ENCODE peak calls at places on chromosome 6, in five cellular contexts. P, C, E, H and B are unnamed samples.
A peak's percentile ranks its signal among the peaks of the same experiment; 100 is the strongest.

GRCh38 chr6:44742828-44743372 is 355.4 kb downstream of the CDC5L start:
- DNase-seq in P (no peak), C (no peak), E (no peak), H (no peak), B (no peak)

GRCh38 chr6:21354805-21355238 is 238.7 kb upstream of the SOX4 start:
- DNase-seq in P (no peak), C (no peak), E (no peak), H (no peak), B (no peak)

GRCh38 chr6:159074120-159074684 is 29.4 kb upstream of the TAGAP start:
- DNase-seq in P (no peak), C (no peak), E (peak; percentile 34), H (peak; percentile 1), B (peak; percentile 7)

GRCh38 chr6:5809471-5809870 is 197.3 kb downstream of the NRN1 start:
- DNase-seq in P (no peak), C (no peak), E (no peak), H (no peak), B (no peak)

GRCh38 chr6:97925504-97925903 is 642.5 kb upstream of the MMS22L start:
- DNase-seq in P (no peak), C (no peak), E (no peak), H (no peak), B (peak; percentile 1)

GRCh38 chr6:124064317-124065113 is 260.9 kb downstream of the NKAIN2 start:
- DNase-seq in P (no peak), C (no peak), E (no peak), H (no peak), B (no peak)

GRCh38 chr6:15264902-15265761 is 19.3 kb downstream of the JARID2 start:
- DNase-seq in P (no peak), C (no peak), E (no peak), H (no peak), B (no peak)

GRCh38 chr6:39902136-39902535 is 32.1 kb downstream of the MOCS1 start:
- DNase-seq in P (no peak), C (no peak), E (no peak), H (no peak), B (no peak)

GRCh38 chr6:159467473-159468041 is 225.5 kb downstream of the SOD2 start:
- DNase-seq in P (peak; percentile 22), C (no peak), E (no peak), H (no peak), B (no peak)

GRCh38 chr6:120735641-120736040 is 598.6 kb downstream of the TBC1D32 start:
- DNase-seq in P (no peak), C (no peak), E (no peak), H (no peak), B (no peak)

GRCh38 chr6:113626470-113626869 is 230.7 kb upstream of the MARCKS start:
- DNase-seq in P (no peak), C (no peak), E (no peak), H (no peak), B (no peak)

GRCh38 chr6:81003156-81003555 is 749.3 kb downstream of the TENT5A start:
- DNase-seq in P (no peak), C (no peak), E (no peak), H (no peak), B (no peak)

GRCh38 chr6:161631676-161632194 is 357.9 kb upstream of the AGPAT4 start:
- DNase-seq in P (no peak), C (no peak), E (no peak), H (peak; percentile 74), B (no peak)

GRCh38 chr6:10491463-10491862 is 29.7 kb upstream of the GCNT2 start:
- DNase-seq in P (no peak), C (no peak), E (no peak), H (no peak), B (no peak)

GRCh38 chr6:88569959-88570358 is 393.5 kb downstream of the RNGTT start:
- DNase-seq in P (no peak), C (no peak), E (no peak), H (no peak), B (no peak)

GRCh38 chr6:150224820-150225219 is 82.0 kb downstream of the PPP1R14C start:
- DNase-seq in P (no peak), C (no peak), E (no peak), H (no peak), B (no peak)

GRCh38 chr6:21748343-21749063 is 155.0 kb downstream of the SOX4 start:
- DNase-seq in P (no peak), C (no peak), E (no peak), H (no peak), B (no peak)

GRCh38 chr6:161922631-161923119 is 648.8 kb upstream of the AGPAT4 start:
- DNase-seq in P (no peak), C (no peak), E (peak; percentile 25), H (peak; percentile 24), B (peak; percentile 88)

GRCh38 chr6:138555294-138555988 is 56.1 kb upstream of the NHSL1 start:
- DNase-seq in P (no peak), C (no peak), E (no peak), H (no peak), B (no peak)

GRCh38 chr6:136736281-136736960 is 55.9 kb downstream of the MAP3K5 start:
- DNase-seq in P (no peak), C (no peak), E (no peak), H (no peak), B (no peak)

GRCh38 chr6:88575536-88575935 is 387.9 kb downstream of the RNGTT start:
- DNase-seq in P (no peak), C (no peak), E (no peak), H (no peak), B (no peak)

GRCh38 chr6:109239918-109240321 is 142.3 kb downstream of the CD164 start:
- DNase-seq in P (no peak), C (no peak), E (no peak), H (no peak), B (no peak)

GRCh38 chr6:3068329-3069223 is at the start of gene RIPK1:
- DNase-seq in P (peak; percentile 93), C (peak; percentile 93), E (peak; percentile 93), H (peak; percentile 74), B (peak; percentile 78)

GRCh38 chr6:154482858-154483257 is 27.6 kb downstream of the CNKSR3 start:
- DNase-seq in P (no peak), C (no peak), E (no peak), H (no peak), B (no peak)

GRCh38 chr6:11251553-11252358 is 19.3 kb upstream of the NEDD9 start:
- DNase-seq in P (no peak), C (no peak), E (peak; percentile 35), H (no peak), B (no peak)

GRCh38 chr6:41723178-41723935 is 12.1 kb downstream of the TFEB start:
- DNase-seq in P (peak; percentile 84), C (peak; percentile 81), E (peak; percentile 94), H (peak; percentile 50), B (peak; percentile 78)

GRCh38 chr6:137159912-137160311 is 13.5 kb downstream of the IL22RA2 start:
- DNase-seq in P (no peak), C (no peak), E (no peak), H (no peak), B (no peak)

GRCh38 chr6:14123331-14124105 is 5.9 kb downstream of the CD83 start:
- DNase-seq in P (no peak), C (no peak), E (no peak), H (no peak), B (no peak)

GRCh38 chr6:14275493-14275851 is 157.9 kb downstream of the CD83 start:
- DNase-seq in P (no peak), C (no peak), E (no peak), H (no peak), B (no peak)

GRCh38 chr6:34059136-34059731 is 86.7 kb downstream of the GRM4 start:
- DNase-seq in P (no peak), C (no peak), E (no peak), H (no peak), B (no peak)

GRCh38 chr6:122640377-122640776 is 30.2 kb downstream of the PKIB start:
- DNase-seq in P (no peak), C (no peak), E (no peak), H (no peak), B (no peak)

GRCh38 chr6:148367418-148368024 is 24.9 kb downstream of the SASH1 start:
- DNase-seq in P (no peak), C (no peak), E (peak; percentile 63), H (peak; percentile 36), B (no peak)

GRCh38 chr6:133033263-133033662 is 207.9 kb upstream of the EYA4 start:
- DNase-seq in P (no peak), C (no peak), E (no peak), H (no peak), B (no peak)

GRCh38 chr6:51910846-51911245 is 176.6 kb downstream of the PKHD1 start:
- DNase-seq in P (no peak), C (no peak), E (no peak), H (no peak), B (no peak)

GRCh38 chr6:129009856-129010255 is 126.9 kb downstream of the LAMA2 start:
- DNase-seq in P (no peak), C (no peak), E (no peak), H (no peak), B (no peak)

GRCh38 chr6:49550413-49551125 is at the start of gene C6orf141:
- DNase-seq in P (peak; percentile 50), C (peak; percentile 31), E (peak; percentile 27), H (no peak), B (no peak)